ENCODE peak calls at places on chromosomes 12 and 14, in ten cellular contexts. S, O, Y, W, N, G, R, H, D and B are unnamed samples.

GRCh38 chr12:64450711-64451486 is 1.0 kb upstream of the TBK1 start:
- DNase-seq in S (peak; percentile 27), O (no peak), Y (peak; percentile 30), W (peak; percentile 21), N (no peak), G (peak; percentile 33), R (no peak), H (peak; percentile 52), D (peak; percentile 42), B (no peak)

GRCh38 chr12:2449586-2449985 is 345.2 kb upstream of the FKBP4 start:
- DNase-seq in S (no peak), O (no peak), Y (no peak), W (no peak), N (no peak), G (no peak), R (no peak), H (no peak), D (no peak), B (no peak)

GRCh38 chr14:52061380-52061779 is 7.5 kb downstream of the NID2 start:
- DNase-seq in S (no peak), O (no peak), Y (no peak), W (no peak), N (no peak), G (no peak), R (no peak), H (no peak), D (no peak), B (no peak)

GRCh38 chr12:62817556-62818271 is 117.2 kb downstream of the PPM1H start:
- DNase-seq in S (no peak), O (no peak), Y (no peak), W (no peak), N (no peak), G (no peak), R (peak; percentile 28), H (no peak), D (peak; percentile 82), B (no peak)

GRCh38 chr12:131892711-131893604 is 1.5 kb upstream of the ULK1 start:
- DNase-seq in S (no peak), O (no peak), Y (no peak), W (peak; percentile 39), N (peak; percentile 10), G (no peak), R (no peak), H (no peak), D (no peak), B (no peak)

GRCh38 chr12:39300799-39301198 is 142.1 kb downstream of the KIF21A start:
- DNase-seq in S (no peak), O (no peak), Y (no peak), W (no peak), N (no peak), G (no peak), R (no peak), H (no peak), D (no peak), B (no peak)

GRCh38 chr12:3313655-3314305 is 177.2 kb upstream of the PRMT8 start:
- DNase-seq in S (peak; percentile 63), O (no peak), Y (peak; percentile 66), W (no peak), N (no peak), G (peak; percentile 53), R (no peak), H (peak; percentile 82), D (peak; percentile 46), B (no peak)

GRCh38 chr12:1732914-1733313 is 42.0 kb downstream of the ADIPOR2 start:
- DNase-seq in S (no peak), O (no peak), Y (no peak), W (no peak), N (no peak), G (no peak), R (no peak), H (no peak), D (no peak), B (no peak)